ENCODE peak calls at places on chromosomes 6 and 20, in seven cellular contexts. L is Peyer's patch; U is CD8-positive, alpha-beta memory T cell; W is NT2/D1; X is tibial nerve; H is keratinocyte; Q is cardiac fibroblast. R is an unnamed sample.
A peak's percentile ranks its signal among the peaks of the same experiment; 100 is the strongest.

GRCh38 chr6:69026243-69026642 is 391.2 kb downstream of the ADGRB3 start:
- DNase-seq in L (no peak), U (no peak), W (no peak), X (no peak), H (no peak), Q (peak; percentile 85), R (peak; percentile 52)

GRCh38 chr6:18562726-18563125 is 175.6 kb downstream of the RNF144B start:
- DNase-seq in L (no peak), U (no peak), W (no peak), X (no peak), H (no peak), Q (no peak), R (no peak)

GRCh38 chr6:96899019-96899418 is 1.3 kb upstream of the NDUFAF4 start:
- DNase-seq in L (no peak), U (no peak), W (no peak), X (no peak), H (no peak), Q (peak; percentile 74), R (no peak)

GRCh38 chr6:147970970-147971369 is 371.7 kb upstream of the SASH1 start:
- DNase-seq in L (no peak), U (no peak), W (no peak), X (no peak), H (no peak), Q (peak; percentile 5), R (no peak)

GRCh38 chr6:10421508-10422281 is 6.8 kb upstream of the TFAP2A start:
- DNase-seq in L (no peak), U (no peak), W (no peak), X (no peak), H (no peak), Q (no peak), R (no peak)

GRCh38 chr20:49420811-49421295 is 61.6 kb downstream of the KCNB1 start:
- DNase-seq in L (no peak), U (no peak), W (no peak), X (peak; percentile 30), H (no peak), Q (peak; percentile 72), R (peak; percentile 70)

GRCh38 chr6:27251672-27252251 is 4.3 kb downstream of the PRSS16 start:
- DNase-seq in L (peak; percentile 75), U (peak; percentile 55), W (peak; percentile 84), X (no peak), H (peak; percentile 54), Q (peak; percentile 55), R (no peak)

GRCh38 chr20:62063981-62064787 is 1.5 kb downstream of the TAF4 start:
- DNase-seq in L (no peak), U (no peak), W (no peak), X (no peak), H (no peak), Q (peak; percentile 15), R (no peak)

GRCh38 chr20:53859684-53860083 is 210.7 kb downstream of the BCAS1 start:
- DNase-seq in L (no peak), U (no peak), W (no peak), X (peak; percentile 26), H (no peak), Q (no peak), R (no peak)

GRCh38 chr20:24697411-24697810 is 228.0 kb downstream of the SYNDIG1 start:
- DNase-seq in L (peak; percentile 4), U (no peak), W (no peak), X (no peak), H (no peak), Q (no peak), R (no peak)

GRCh38 chr20:20297752-20298151 is 70.2 kb upstream of the INSM1 start:
- DNase-seq in L (no peak), U (no peak), W (no peak), X (no peak), H (no peak), Q (no peak), R (no peak)

GRCh38 chr6:28563420-28564095 is 37.9 kb downstream of the GPX5 start:
- DNase-seq in L (no peak), U (no peak), W (no peak), X (no peak), H (no peak), Q (no peak), R (no peak)

GRCh38 chr20:34525709-34526416 is 9.6 kb downstream of the DYNLRB1 start:
- DNase-seq in L (peak; percentile 12), U (no peak), W (no peak), X (peak; percentile 61), H (peak; percentile 99), Q (peak; percentile 99), R (peak; percentile 97)

GRCh38 chr6:135870722-135871121 is 19.2 kb downstream of the PDE7B start:
- DNase-seq in L (no peak), U (no peak), W (no peak), X (no peak), H (no peak), Q (peak; percentile 88), R (no peak)

GRCh38 chr20:10578607-10579006 is 95.2 kb downstream of the JAG1 start:
- DNase-seq in L (no peak), U (no peak), W (no peak), X (no peak), H (peak; percentile 82), Q (peak; percentile 75), R (no peak)

GRCh38 chr6:119880840-119881239 is 531.3 kb upstream of the MAN1A1 start:
- DNase-seq in L (no peak), U (no peak), W (no peak), X (no peak), H (no peak), Q (no peak), R (no peak)

GRCh38 chr6:119879731-119880130 is 530.2 kb upstream of the MAN1A1 start:
- DNase-seq in L (no peak), U (no peak), W (no peak), X (no peak), H (no peak), Q (no peak), R (no peak)

GRCh38 chr6:119881416-119881815 is 531.9 kb upstream of the MAN1A1 start:
- DNase-seq in L (no peak), U (no peak), W (no peak), X (no peak), H (no peak), Q (peak; percentile 33), R (no peak)
- H3K4me3 ChIP-seq in L (no peak overlapping the region), U (no peak overlapping the region), W (no peak overlapping the region), X (no peak overlapping the region), H (no peak overlapping the region), Q (no peak overlapping the region), R (no peak overlapping the region)

DNA sequence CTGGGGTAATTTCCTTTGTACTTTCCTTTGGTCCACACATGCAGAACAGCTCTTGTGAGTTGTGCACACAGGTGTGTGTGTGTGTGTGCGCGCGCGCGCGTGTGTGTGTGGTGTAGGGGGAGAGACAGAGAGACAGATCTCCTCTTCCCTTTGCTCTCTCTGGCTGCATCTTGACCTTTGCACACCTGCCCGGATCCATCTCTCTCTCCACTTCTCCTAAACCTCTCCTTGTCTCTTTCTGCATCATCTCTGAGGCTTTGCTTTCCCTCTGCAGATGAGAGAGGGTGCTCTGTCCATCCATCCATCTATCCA is 67.0 kb downstream of the SRC start:
- DNase-seq in L (no peak), U (no peak), W (no peak), X (no peak), H (no peak), Q (no peak), R (no peak)
- H3K4me3 ChIP-seq in L (no peak overlapping the region), U (no peak overlapping the region), W (no peak overlapping the region), X (no peak overlapping the region), H (no peak overlapping the region), Q (no peak overlapping the region), R (no peak overlapping the region)

DNA sequence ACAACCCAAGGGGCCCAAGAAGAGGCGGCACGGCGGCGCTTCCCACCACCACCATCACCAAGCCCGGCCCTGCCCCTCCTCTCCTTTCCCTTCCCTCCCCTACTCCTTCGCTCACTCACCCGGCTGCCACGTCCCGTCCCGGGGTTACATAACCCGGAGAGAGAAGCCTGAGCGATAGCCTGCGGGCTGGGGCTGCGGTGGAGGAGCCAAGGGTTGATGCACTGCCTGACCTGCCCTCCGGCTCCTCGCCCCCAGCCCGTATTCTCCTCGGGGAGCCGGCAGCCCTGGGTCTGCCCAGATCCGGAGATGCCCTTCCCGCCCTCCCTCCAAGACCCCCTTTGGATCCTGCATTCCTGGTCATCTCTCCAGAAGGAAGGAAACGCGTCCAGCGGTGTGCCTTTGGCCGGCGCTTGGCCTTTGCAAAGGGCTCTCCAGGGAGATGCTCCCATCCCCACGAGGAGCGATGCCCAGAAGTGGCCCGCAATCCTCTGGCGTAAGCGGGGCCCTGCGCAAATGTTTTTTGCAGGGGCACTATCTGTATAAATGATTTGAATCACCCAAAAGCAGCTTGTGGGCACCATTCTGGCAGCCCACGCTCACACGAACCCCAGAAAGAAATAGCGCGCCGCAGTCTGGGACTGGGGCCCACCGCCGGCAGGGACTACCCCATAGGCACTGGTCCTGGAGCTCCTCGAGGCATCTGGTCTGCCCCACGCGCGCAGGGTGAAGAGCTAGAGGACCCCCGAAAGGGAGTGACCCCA is 4.7 kb upstream of the CPXM1 start:
- DNase-seq in L (no peak), U (no peak), W (no peak), X (no peak), H (no peak), Q (no peak), R (no peak)
- H3K4me3 ChIP-seq in L (no peak overlapping the region), U (no peak overlapping the region), W (no peak overlapping the region), X (no peak overlapping the region), H (no peak overlapping the region), Q (no peak overlapping the region), R (no peak overlapping the region)

GRCh38 chr6:37155394-37156312 is 14.3 kb upstream of the PIM1 start:
- DNase-seq in L (peak; percentile 89), U (no peak), W (no peak), X (no peak), H (no peak), Q (no peak), R (no peak)
- H3K4me3 ChIP-seq in L (no peak overlapping the region), U (no peak overlapping the region), W (no peak overlapping the region), X (no peak overlapping the region), H (no peak overlapping the region), Q (no peak overlapping the region), R (no peak overlapping the region)

DNA sequence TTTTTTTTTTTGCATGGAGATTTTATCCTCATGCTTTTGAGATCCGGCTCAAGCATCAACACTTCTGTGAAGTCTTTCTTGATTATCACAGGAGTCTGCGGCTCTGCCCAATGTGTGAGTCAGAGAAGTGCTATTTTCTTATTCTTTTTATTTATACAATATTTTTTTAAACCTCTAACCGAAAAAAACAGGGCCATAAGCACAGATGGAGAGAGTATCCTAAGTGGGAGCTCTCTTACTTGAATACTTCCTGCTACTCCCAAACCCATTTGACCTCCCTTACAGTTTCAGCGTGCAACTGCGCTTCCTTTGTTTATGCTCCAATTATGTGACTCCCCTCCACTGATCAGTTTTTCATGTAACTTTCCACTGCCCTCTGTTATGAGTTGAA is 8.7 kb upstream of the ATXN1 start:
- DNase-seq in L (no peak), U (no peak), W (no peak), X (no peak), H (no peak), Q (peak; percentile 82), R (no peak)
- H3K4me3 ChIP-seq in L (no peak overlapping the region), U (no peak overlapping the region), W (no peak overlapping the region), X (no peak overlapping the region), H (no peak overlapping the region), Q (no peak overlapping the region), R (no peak overlapping the region)